ENCODE peak calls at places on chromosomes 13 and 19, in seven cellular contexts. One of them, this sample, is unnamed.
A peak's percentile ranks its signal among the peaks of the same experiment; 100 is the strongest.

GRCh38 chr13:41914552-41914951 is 46.4 kb downstream of the VWA8 start:
- DNase-seq in adrenal gland: no peak
- DNase-seq in right cardiac atrium: no peak
- DNase-seq in CD4-positive, CD25-positive, alpha-beta regulatory T cell: no peak
- DNase-seq in substantia nigra: no peak
- DNase-seq in heart right ventricle: no peak
- DNase-seq in lung: no peak
- DNase-seq in this sample: no peak

GRCh38 chr19:38319421-38320258 is at the start of gene KCNK6:
- DNase-seq in adrenal gland: no peak
- DNase-seq in CD4-positive, CD25-positive, alpha-beta regulatory T cell: peak; percentile 44
- DNase-seq in right cardiac atrium: peak; percentile 46
- DNase-seq in heart right ventricle: peak; percentile 58
- DNase-seq in substantia nigra: no peak
- DNase-seq in lung: no peak
- DNase-seq in this sample: no peak

GRCh38 chr19:18612772-18613588 is at the start of gene TMEM59L:
- DNase-seq in right cardiac atrium: no peak
- DNase-seq in substantia nigra: no peak
- DNase-seq in adrenal gland: no peak
- DNase-seq in heart right ventricle: no peak
- DNase-seq in lung: no peak
- DNase-seq in CD4-positive, CD25-positive, alpha-beta regulatory T cell: peak; percentile 42
- DNase-seq in this sample: peak; percentile 46

GRCh38 chr13:39091586-39091985 is 53.3 kb downstream of the NHLRC3 start:
- DNase-seq in CD4-positive, CD25-positive, alpha-beta regulatory T cell: no peak
- DNase-seq in heart right ventricle: no peak
- DNase-seq in substantia nigra: no peak
- DNase-seq in lung: no peak
- DNase-seq in adrenal gland: no peak
- DNase-seq in right cardiac atrium: no peak
- DNase-seq in this sample: no peak

GRCh38 chr19:48444129-48444932 is 1.5 kb upstream of the GRWD1 start:
- DNase-seq in adrenal gland: peak; percentile 25
- DNase-seq in CD4-positive, CD25-positive, alpha-beta regulatory T cell: no peak
- DNase-seq in lung: no peak
- DNase-seq in right cardiac atrium: no peak
- DNase-seq in substantia nigra: no peak
- DNase-seq in heart right ventricle: no peak
- DNase-seq in this sample: no peak

GRCh38 chr13:108915095-108915633 is 285.8 kb downstream of the MYO16 start:
- DNase-seq in right cardiac atrium: no peak
- DNase-seq in substantia nigra: no peak
- DNase-seq in lung: no peak
- DNase-seq in heart right ventricle: no peak
- DNase-seq in adrenal gland: peak; percentile 48
- DNase-seq in CD4-positive, CD25-positive, alpha-beta regulatory T cell: no peak
- DNase-seq in this sample: no peak

GRCh38 chr13:26561636-26562537 is 4.4 kb downstream of the WASF3 start:
- DNase-seq in right cardiac atrium: peak; percentile 34
- DNase-seq in lung: peak; percentile 31
- DNase-seq in CD4-positive, CD25-positive, alpha-beta regulatory T cell: no peak
- DNase-seq in heart right ventricle: no peak
- DNase-seq in substantia nigra: no peak
- DNase-seq in adrenal gland: no peak
- DNase-seq in this sample: no peak

GRCh38 chr13:32830632-32831031 is 185.6 kb upstream of the KL start:
- DNase-seq in lung: no peak
- DNase-seq in adrenal gland: no peak
- DNase-seq in heart right ventricle: no peak
- DNase-seq in substantia nigra: no peak
- DNase-seq in CD4-positive, CD25-positive, alpha-beta regulatory T cell: no peak
- DNase-seq in right cardiac atrium: no peak
- DNase-seq in this sample: no peak

GRCh38 chr13:76886005-76886291 is 257 bp downstream of the KCTD12 start:
- DNase-seq in CD4-positive, CD25-positive, alpha-beta regulatory T cell: no peak
- DNase-seq in lung: no peak
- DNase-seq in heart right ventricle: no peak
- DNase-seq in substantia nigra: no peak
- DNase-seq in adrenal gland: peak; percentile 26
- DNase-seq in right cardiac atrium: no peak
- DNase-seq in this sample: no peak

GRCh38 chr19:34041922-34042521 is 130.3 kb upstream of the LSM14A start:
- DNase-seq in lung: peak; percentile 74
- DNase-seq in adrenal gland: peak; percentile 62
- DNase-seq in substantia nigra: peak; percentile 8
- DNase-seq in heart right ventricle: peak; percentile 68
- DNase-seq in right cardiac atrium: peak; percentile 70
- DNase-seq in CD4-positive, CD25-positive, alpha-beta regulatory T cell: peak; percentile 28
- DNase-seq in this sample: peak; percentile 34

GRCh38 chr13:113937497-113938140 is 36.3 kb downstream of the C13orf46 start:
- DNase-seq in substantia nigra: no peak
- DNase-seq in right cardiac atrium: no peak
- DNase-seq in lung: no peak
- DNase-seq in CD4-positive, CD25-positive, alpha-beta regulatory T cell: no peak
- DNase-seq in heart right ventricle: no peak
- DNase-seq in adrenal gland: no peak
- DNase-seq in this sample: no peak

GRCh38 chr13:42762917-42763316 is 18.5 kb upstream of the FAM216B start:
- DNase-seq in adrenal gland: no peak
- DNase-seq in substantia nigra: no peak
- DNase-seq in right cardiac atrium: no peak
- DNase-seq in heart right ventricle: no peak
- DNase-seq in lung: no peak
- DNase-seq in CD4-positive, CD25-positive, alpha-beta regulatory T cell: no peak
- DNase-seq in this sample: no peak

GRCh38 chr13:22278336-22278929 is 607.6 kb downstream of the FGF9 start:
- DNase-seq in right cardiac atrium: peak; percentile 39
- DNase-seq in adrenal gland: peak; percentile 56
- DNase-seq in lung: peak; percentile 58
- DNase-seq in substantia nigra: no peak
- DNase-seq in heart right ventricle: peak; percentile 17
- DNase-seq in CD4-positive, CD25-positive, alpha-beta regulatory T cell: peak; percentile 23
- DNase-seq in this sample: no peak

GRCh38 chr13:80475718-80476117 is 134.8 kb upstream of the SPRY2 start:
- DNase-seq in CD4-positive, CD25-positive, alpha-beta regulatory T cell: no peak
- DNase-seq in heart right ventricle: no peak
- DNase-seq in right cardiac atrium: no peak
- DNase-seq in lung: no peak
- DNase-seq in adrenal gland: no peak
- DNase-seq in substantia nigra: no peak
- DNase-seq in this sample: no peak

DNA sequence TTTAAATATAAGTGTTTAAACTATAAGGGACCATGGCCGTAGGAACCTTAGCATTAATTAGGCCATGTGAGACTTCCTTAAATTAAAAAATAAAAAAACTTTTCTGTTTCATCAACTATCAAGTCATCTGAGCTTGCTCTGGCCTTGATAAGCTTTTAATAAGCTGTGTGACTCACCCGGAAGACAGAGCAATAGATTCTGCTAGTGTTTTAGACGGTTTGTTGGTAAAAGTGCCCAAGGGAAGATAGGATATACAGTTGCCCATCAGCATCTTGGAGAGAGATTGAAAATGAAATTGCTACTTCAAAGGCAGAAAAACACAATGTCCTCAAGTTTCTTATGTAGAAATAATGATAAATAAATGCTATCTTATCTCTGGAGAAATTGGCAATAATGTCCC is 31.2 kb upstream of the RCBTB2 start:
- DNase-seq in CD4-positive, CD25-positive, alpha-beta regulatory T cell: no peak
- DNase-seq in adrenal gland: peak; percentile 54
- DNase-seq in substantia nigra: no peak
- DNase-seq in right cardiac atrium: no peak
- DNase-seq in heart right ventricle: no peak
- DNase-seq in lung: no peak
- DNase-seq in this sample: no peak
- H3K27ac ChIP-seq in CD4-positive, CD25-positive, alpha-beta regulatory T cell: no peak overlapping the region
- H3K27ac ChIP-seq in adrenal gland: no peak overlapping the region
- H3K27ac ChIP-seq in substantia nigra: no peak overlapping the region
- H3K27ac ChIP-seq in right cardiac atrium: no peak overlapping the region
- H3K27ac ChIP-seq in heart right ventricle: no peak overlapping the region
- H3K27ac ChIP-seq in lung: no peak overlapping the region
- H3K27ac ChIP-seq in this sample: no peak overlapping the region

GRCh38 chr19:5714819-5715218 is 5.1 kb downstream of the LONP1 start:
- DNase-seq in heart right ventricle: no peak
- DNase-seq in lung: no peak
- DNase-seq in CD4-positive, CD25-positive, alpha-beta regulatory T cell: no peak
- DNase-seq in right cardiac atrium: no peak
- DNase-seq in substantia nigra: no peak
- DNase-seq in adrenal gland: no peak
- DNase-seq in this sample: no peak

GRCh38 chr19:5718032-5718578 is 1.8 kb downstream of the LONP1 start:
- DNase-seq in lung: no peak
- DNase-seq in right cardiac atrium: no peak
- DNase-seq in substantia nigra: no peak
- DNase-seq in adrenal gland: peak; percentile 76
- DNase-seq in heart right ventricle: no peak
- DNase-seq in CD4-positive, CD25-positive, alpha-beta regulatory T cell: no peak
- DNase-seq in this sample: no peak

GRCh38 chr19:5719274-5719960 is 529 bp downstream of the LONP1 start:
- DNase-seq in lung: no peak
- DNase-seq in substantia nigra: peak; percentile 31
- DNase-seq in heart right ventricle: no peak
- DNase-seq in CD4-positive, CD25-positive, alpha-beta regulatory T cell: peak; percentile 31
- DNase-seq in adrenal gland: no peak
- DNase-seq in right cardiac atrium: no peak
- DNase-seq in this sample: no peak

GRCh38 chr19:5718579-5719273 is 1.2 kb downstream of the LONP1 start:
- DNase-seq in right cardiac atrium: no peak
- DNase-seq in adrenal gland: peak; percentile 84
- DNase-seq in lung: no peak
- DNase-seq in heart right ventricle: no peak
- DNase-seq in CD4-positive, CD25-positive, alpha-beta regulatory T cell: no peak
- DNase-seq in substantia nigra: no peak
- DNase-seq in this sample: no peak

GRCh38 chr19:5717215-5717614 is 2.7 kb downstream of the LONP1 start:
- DNase-seq in adrenal gland: no peak
- DNase-seq in substantia nigra: no peak
- DNase-seq in CD4-positive, CD25-positive, alpha-beta regulatory T cell: no peak
- DNase-seq in heart right ventricle: no peak
- DNase-seq in lung: no peak
- DNase-seq in right cardiac atrium: no peak
- DNase-seq in this sample: no peak
- H3K27ac ChIP-seq in adrenal gland: peak overlapping the region; percentile 89
- H3K27ac ChIP-seq in substantia nigra: no peak overlapping the region
- H3K27ac ChIP-seq in CD4-positive, CD25-positive, alpha-beta regulatory T cell: peak overlapping the region; percentile 29
- H3K27ac ChIP-seq in heart right ventricle: no peak overlapping the region
- H3K27ac ChIP-seq in lung: no peak overlapping the region
- H3K27ac ChIP-seq in right cardiac atrium: no peak overlapping the region
- H3K27ac ChIP-seq in this sample: no peak overlapping the region

GRCh38 chr13:51814825-51815650 is 11.1 kb upstream of the DHRS12 start:
- DNase-seq in adrenal gland: peak; percentile 63
- DNase-seq in heart right ventricle: no peak
- DNase-seq in substantia nigra: no peak
- DNase-seq in right cardiac atrium: peak; percentile 51
- DNase-seq in lung: peak; percentile 70
- DNase-seq in CD4-positive, CD25-positive, alpha-beta regulatory T cell: peak; percentile 62
- DNase-seq in this sample: no peak
- H3K27ac ChIP-seq in adrenal gland: no peak overlapping the region
- H3K27ac ChIP-seq in heart right ventricle: no peak overlapping the region
- H3K27ac ChIP-seq in substantia nigra: no peak overlapping the region
- H3K27ac ChIP-seq in right cardiac atrium: no peak overlapping the region
- H3K27ac ChIP-seq in lung: no peak overlapping the region
- H3K27ac ChIP-seq in CD4-positive, CD25-positive, alpha-beta regulatory T cell: peak overlapping the region; percentile 56
- H3K27ac ChIP-seq in this sample: no peak overlapping the region

GRCh38 chr19:44303976-44304568 is 753 bp downstream of the ZNF235 start:
- DNase-seq in right cardiac atrium: no peak
- DNase-seq in lung: no peak
- DNase-seq in heart right ventricle: no peak
- DNase-seq in adrenal gland: peak; percentile 21
- DNase-seq in CD4-positive, CD25-positive, alpha-beta regulatory T cell: no peak
- DNase-seq in substantia nigra: no peak
- DNase-seq in this sample: no peak
- H3K27ac ChIP-seq in right cardiac atrium: no peak overlapping the region
- H3K27ac ChIP-seq in lung: no peak overlapping the region
- H3K27ac ChIP-seq in heart right ventricle: peak overlapping the region; percentile 75
- H3K27ac ChIP-seq in adrenal gland: peak overlapping the region; percentile 69
- H3K27ac ChIP-seq in CD4-positive, CD25-positive, alpha-beta regulatory T cell: no peak overlapping the region
- H3K27ac ChIP-seq in substantia nigra: peak overlapping the region; percentile 70
- H3K27ac ChIP-seq in this sample: no peak overlapping the region

GRCh38 chr19:54376610-54377009 is 11.9 kb upstream of the LAIR1 start:
- DNase-seq in heart right ventricle: no peak
- DNase-seq in CD4-positive, CD25-positive, alpha-beta regulatory T cell: no peak
- DNase-seq in adrenal gland: no peak
- DNase-seq in lung: no peak
- DNase-seq in right cardiac atrium: no peak
- DNase-seq in substantia nigra: no peak
- DNase-seq in this sample: no peak

GRCh38 chr19:54379187-54379678 is 14.5 kb upstream of the LAIR1 start:
- DNase-seq in adrenal gland: no peak
- DNase-seq in lung: no peak
- DNase-seq in substantia nigra: no peak
- DNase-seq in CD4-positive, CD25-positive, alpha-beta regulatory T cell: no peak
- DNase-seq in right cardiac atrium: no peak
- DNase-seq in heart right ventricle: no peak
- DNase-seq in this sample: no peak

GRCh38 chr19:54369082-54369691 is 4.5 kb upstream of the LAIR1 start:
- DNase-seq in CD4-positive, CD25-positive, alpha-beta regulatory T cell: no peak
- DNase-seq in right cardiac atrium: no peak
- DNase-seq in substantia nigra: no peak
- DNase-seq in adrenal gland: no peak
- DNase-seq in lung: no peak
- DNase-seq in heart right ventricle: no peak
- DNase-seq in this sample: no peak

DNA sequence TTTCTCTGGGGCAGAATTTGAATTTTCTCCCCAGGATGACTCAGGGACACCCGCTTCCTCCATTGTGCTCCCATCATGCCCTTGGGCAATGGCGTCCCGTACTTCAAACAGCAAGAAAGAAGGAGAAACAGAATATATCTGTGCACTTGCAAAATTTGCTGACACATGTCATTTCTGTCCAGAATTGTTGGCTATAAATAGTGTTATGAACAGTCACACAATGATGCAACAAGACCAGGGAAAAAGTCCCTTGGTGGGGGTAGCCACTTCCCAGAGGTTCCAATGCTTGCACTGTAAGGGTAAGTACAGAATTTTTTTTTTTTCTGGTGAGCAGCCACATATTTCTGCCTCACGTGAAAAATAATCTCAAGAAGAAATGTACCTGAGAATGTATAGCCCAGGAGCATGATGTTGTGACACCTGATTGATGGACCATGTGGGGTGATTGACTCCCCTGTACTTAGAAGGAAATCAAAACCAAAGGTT is 9.1 kb upstream of the LAIR1 start:
- DNase-seq in right cardiac atrium: peak; percentile 41
- DNase-seq in substantia nigra: no peak
- DNase-seq in heart right ventricle: no peak
- DNase-seq in adrenal gland: peak; percentile 62
- DNase-seq in lung: no peak
- DNase-seq in CD4-positive, CD25-positive, alpha-beta regulatory T cell: no peak
- DNase-seq in this sample: no peak
- H3K27ac ChIP-seq in right cardiac atrium: no peak overlapping the region
- H3K27ac ChIP-seq in substantia nigra: no peak overlapping the region
- H3K27ac ChIP-seq in heart right ventricle: no peak overlapping the region
- H3K27ac ChIP-seq in adrenal gland: no peak overlapping the region
- H3K27ac ChIP-seq in lung: peak overlapping the region; percentile 3
- H3K27ac ChIP-seq in CD4-positive, CD25-positive, alpha-beta regulatory T cell: no peak overlapping the region
- H3K27ac ChIP-seq in this sample: peak overlapping the region; percentile 21

DNA sequence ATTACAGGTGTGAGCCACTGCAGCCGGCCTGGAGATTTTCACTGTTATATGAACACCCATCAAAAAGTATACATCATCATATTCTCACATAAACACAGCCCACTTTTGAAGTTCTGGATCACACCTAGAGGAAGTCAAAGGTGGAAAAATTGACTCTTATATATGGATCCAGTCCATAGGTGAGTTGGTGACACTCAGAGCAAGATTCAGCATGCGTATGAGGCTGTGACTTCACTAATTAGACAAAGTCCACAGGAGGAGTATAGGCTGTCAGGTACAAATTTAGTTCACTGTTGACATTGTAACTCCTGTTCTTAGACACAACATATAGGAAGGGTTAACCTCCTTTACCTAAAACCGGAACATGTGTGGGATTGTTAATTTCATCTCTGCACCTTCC is 31.4 kb upstream of the ZNF254 start:
- DNase-seq in adrenal gland: no peak
- DNase-seq in lung: no peak
- DNase-seq in CD4-positive, CD25-positive, alpha-beta regulatory T cell: no peak
- DNase-seq in right cardiac atrium: no peak
- DNase-seq in heart right ventricle: no peak
- DNase-seq in substantia nigra: no peak
- DNase-seq in this sample: no peak
- H3K27ac ChIP-seq in adrenal gland: no peak overlapping the region
- H3K27ac ChIP-seq in lung: no peak overlapping the region
- H3K27ac ChIP-seq in CD4-positive, CD25-positive, alpha-beta regulatory T cell: no peak overlapping the region
- H3K27ac ChIP-seq in right cardiac atrium: no peak overlapping the region
- H3K27ac ChIP-seq in heart right ventricle: no peak overlapping the region
- H3K27ac ChIP-seq in substantia nigra: no peak overlapping the region
- H3K27ac ChIP-seq in this sample: no peak overlapping the region